ENCODE peak calls at places on chromosomes 12 and 14, in six cellular contexts. O, F, I, V, M and X are unnamed samples.

GRCh38 chr14:43894534-43894933 is 612.5 kb downstream of the FSCB start:
- DNase-seq in O (no peak), F (no peak), I (no peak), V (peak), M (no peak), X (no peak)

GRCh38 chr14:53748691-53749090 is 207.9 kb downstream of the BMP4 start:
- DNase-seq in O (no peak), F (no peak), I (no peak), V (no peak), M (no peak), X (no peak)

GRCh38 chr12:13864081-13864673 is 117.2 kb downstream of the GRIN2B start:
- DNase-seq in O (no peak), F (peak), I (peak), V (peak), M (no peak), X (peak)

GRCh38 chr12:106885026-106885425 is 70.7 kb upstream of the TMEM263 start:
- DNase-seq in O (no peak), F (no peak), I (no peak), V (no peak), M (no peak), X (no peak)

GRCh38 chr12:53207042-53207441 is at the start of gene ITGB7:
- DNase-seq in O (no peak), F (no peak), I (peak), V (no peak), M (peak), X (no peak)

GRCh38 chr12:79933580-79934264 is 1.2 kb downstream of the PPP1R12A start:
- DNase-seq in O (no peak), F (no peak), I (no peak), V (peak), M (no peak), X (no peak)

GRCh38 chr14:100256339-100256895 is 17.5 kb downstream of the YY1 start:
- DNase-seq in O (no peak), F (no peak), I (no peak), V (no peak), M (no peak), X (no peak)

GRCh38 chr12:66144796-66145754 is 14.5 kb upstream of the LLPH start:
- DNase-seq in O (peak), F (peak), I (no peak), V (peak), M (no peak), X (peak)

GRCh38 chr14:101077511-101078074 is 174.1 kb upstream of the RTL1 start:
- DNase-seq in O (no peak), F (no peak), I (no peak), V (peak), M (no peak), X (no peak)

GRCh38 chr12:18391136-18391535 is 129.8 kb downstream of the PIK3C2G start:
- DNase-seq in O (no peak), F (no peak), I (no peak), V (no peak), M (no peak), X (no peak)

GRCh38 chr12:11658796-11659195 is 9.3 kb downstream of the ETV6 start:
- DNase-seq in O (peak), F (no peak), I (no peak), V (peak), M (no peak), X (no peak)

GRCh38 chr14:73269729-73270651 is 32.7 kb downstream of the PAPLN start:
- DNase-seq in O (no peak), F (peak), I (no peak), V (peak), M (no peak), X (no peak)

GRCh38 chr14:96917442-96917963 is 120.3 kb downstream of the VRK1 start:
- DNase-seq in O (no peak), F (no peak), I (no peak), V (no peak), M (no peak), X (no peak)

GRCh38 chr12:51779876-51780275 is 68.6 kb downstream of the FIGNL2 start:
- DNase-seq in O (no peak), F (no peak), I (no peak), V (no peak), M (no peak), X (no peak)

GRCh38 chr14:95545769-95546168 is 10.9 kb downstream of the GLRX5 start:
- DNase-seq in O (peak), F (no peak), I (no peak), V (peak), M (no peak), X (no peak)

GRCh38 chr12:110647669-110648068 is 33.7 kb downstream of the TCTN1 start:
- DNase-seq in O (no peak), F (no peak), I (no peak), V (no peak), M (no peak), X (no peak)

GRCh38 chr12:28086521-28086920 is 103.7 kb upstream of the CCDC91 start:
- DNase-seq in O (no peak), F (no peak), I (no peak), V (no peak), M (no peak), X (no peak)

GRCh38 chr14:78758333-78758732 is 588.2 kb downstream of the NRXN3 start:
- DNase-seq in O (no peak), F (no peak), I (no peak), V (peak), M (no peak), X (no peak)

GRCh38 chr12:105820407-105821140 is 318.2 kb downstream of the NUAK1 start:
- DNase-seq in O (no peak), F (peak), I (no peak), V (peak), M (no peak), X (no peak)

GRCh38 chr12:29782285-29782820 is 1.4 kb downstream of the TMTC1 start:
- DNase-seq in O (no peak), F (no peak), I (no peak), V (peak), M (no peak), X (peak)

GRCh38 chr12:104177663-104178501 is 37.7 kb upstream of the TXNRD1 start:
- DNase-seq in O (peak), F (peak), I (no peak), V (peak), M (no peak), X (peak)

GRCh38 chr12:132100306-132101065 is 43.6 kb downstream of the DDX51 start:
- DNase-seq in O (no peak), F (no peak), I (no peak), V (no peak), M (no peak), X (no peak)

GRCh38 chr12:94710933-94711332 is 60.6 kb upstream of the TMCC3 start:
- DNase-seq in O (no peak), F (no peak), I (no peak), V (no peak), M (no peak), X (no peak)

GRCh38 chr12:81468206-81468605 is 290.9 kb downstream of the PPFIA2 start:
- DNase-seq in O (no peak), F (no peak), I (no peak), V (no peak), M (no peak), X (no peak)

GRCh38 chr12:28631831-28632230 is 441.6 kb downstream of the CCDC91 start:
- DNase-seq in O (no peak), F (no peak), I (no peak), V (peak), M (no peak), X (no peak)

GRCh38 chr12:89862511-89863331 is 154.1 kb upstream of the ATP2B1 start:
- DNase-seq in O (no peak), F (no peak), I (peak), V (peak), M (peak), X (no peak)